ENCODE peak calls at places on chromosomes 16 and 17, in seven cellular contexts. M, T, O, L, X, D and K are unnamed samples.

GRCh38 chr17:17059301-17059890 is 17.1 kb downstream of the MPRIP start:
- DNase-seq in M (no peak), T (no peak), O (no peak), L (no peak), X (no peak), D (no peak), K (no peak)

GRCh38 chr17:62859146-62859545 is 51.0 kb upstream of the MARCHF10 start:
- DNase-seq in M (peak; percentile 70), T (peak; percentile 9), O (no peak), L (no peak), X (no peak), D (no peak), K (no peak)

GRCh38 chr17:15287533-15288267 is 22.6 kb upstream of the PMP22 start:
- DNase-seq in M (no peak), T (peak; percentile 50), O (no peak), L (no peak), X (no peak), D (no peak), K (no peak)

GRCh38 chr17:72183194-72183685 is 62.4 kb downstream of the SOX9 start:
- DNase-seq in M (no peak), T (no peak), O (no peak), L (no peak), X (no peak), D (no peak), K (no peak)

GRCh38 chr17:62064029-62064790 is 868 bp downstream of the MED13 start:
- DNase-seq in M (peak; percentile 64), T (peak; percentile 23), O (peak; percentile 45), L (no peak), X (no peak), D (no peak), K (no peak)

GRCh38 chr17:35978346-35978745 is 3.0 kb downstream of the CCL16 start:
- DNase-seq in M (peak; percentile 59), T (no peak), O (no peak), L (no peak), X (no peak), D (no peak), K (no peak)

GRCh38 chr16:15604460-15605390 is 38.2 kb downstream of the MARF1 start:
- DNase-seq in M (no peak), T (peak; percentile 40), O (no peak), L (no peak), X (no peak), D (no peak), K (no peak)

GRCh38 chr17:79793924-79794304 is 3.0 kb downstream of the CBX8 start:
- DNase-seq in M (peak; percentile 39), T (no peak), O (no peak), L (no peak), X (peak; percentile 18), D (no peak), K (no peak)

GRCh38 chr16:3187798-3188674 is at the start of gene OR1F1:
- DNase-seq in M (no peak), T (peak; percentile 63), O (peak; percentile 73), L (no peak), X (no peak), D (peak; percentile 58), K (no peak)

GRCh38 chr17:36460265-36460937 is 26.1 kb upstream of the ZNHIT3 start:
- DNase-seq in M (no peak), T (no peak), O (no peak), L (no peak), X (no peak), D (no peak), K (no peak)